ENCODE peak calls at places on chromosomes 3 and 15, in six cellular contexts. D is activated CD4-positive, alpha-beta T cell treated with anti-CD3 and anti-CD28 coated beads for 36 hours; T is stomach; U is hypothalamus; Y is NCI-H345; A is astrocyte of the spinal cord. F is an unnamed sample.

GRCh38 chr3:32442766-32443165 is 51.1 kb downstream of the CMTM7 start:
- DNase-seq in D (no peak), T (no peak), U (no peak), Y (no peak), A (no peak), F (no peak)

GRCh38 chr3:167705840-167706239 is 28.9 kb downstream of the PDCD10 start:
- DNase-seq in D (no peak), T (no peak), U (no peak), Y (no peak), A (peak), F (no peak)

GRCh38 chr15:95247068-95247984 is 1016.0 kb downstream of the MCTP2 start:
- DNase-seq in D (no peak), T (peak), U (no peak), Y (no peak), A (peak), F (peak)

GRCh38 chr3:73510298-73510697 is 114.4 kb downstream of the PDZRN3 start:
- DNase-seq in D (no peak), T (no peak), U (no peak), Y (no peak), A (no peak), F (no peak)

GRCh38 chr3:196604548-196604947 is 34.9 kb upstream of the NRROS start:
- DNase-seq in D (peak), T (no peak), U (no peak), Y (no peak), A (no peak), F (no peak)

GRCh38 chr3:190269096-190269495 is 53.1 kb downstream of the CLDN1 start:
- DNase-seq in D (no peak), T (no peak), U (no peak), Y (no peak), A (no peak), F (no peak)

GRCh38 chr15:38414351-38414750 is 39.6 kb upstream of the FAM98B start:
- DNase-seq in D (peak), T (peak), U (peak), Y (no peak), A (peak), F (no peak)

GRCh38 chr15:48766196-48766595 is 44.7 kb downstream of the CEP152 start:
- DNase-seq in D (no peak), T (peak), U (no peak), Y (no peak), A (peak), F (no peak)

GRCh38 chr3:53171827-53172505 is 11.0 kb downstream of the PRKCD start:
- DNase-seq in D (no peak), T (no peak), U (no peak), Y (no peak), A (no peak), F (no peak)

GRCh38 chr3:160450846-160451245 is 1.3 kb upstream of the TRIM59 start:
- DNase-seq in D (no peak), T (no peak), U (no peak), Y (no peak), A (peak), F (no peak)

GRCh38 chr15:84810073-84810840 is 6.9 kb upstream of the ALPK3 start:
- DNase-seq in D (no peak), T (no peak), U (no peak), Y (no peak), A (no peak), F (no peak)

GRCh38 chr3:79937567-79937966 is 169.8 kb upstream of the ROBO1 start:
- DNase-seq in D (no peak), T (no peak), U (no peak), Y (no peak), A (no peak), F (no peak)

GRCh38 chr15:96270581-96271172 is 59.8 kb upstream of the NR2F2 start:
- DNase-seq in D (no peak), T (no peak), U (no peak), Y (no peak), A (peak), F (no peak)

GRCh38 chr3:4525555-4526238 is 32.5 kb downstream of the ITPR1 start:
- DNase-seq in D (no peak), T (no peak), U (no peak), Y (no peak), A (no peak), F (no peak)

GRCh38 chr3:51389423-51390183 is 1.5 kb upstream of the RBM15B start:
- DNase-seq in D (peak), T (peak), U (peak), Y (peak), A (peak), F (peak)

GRCh38 chr3:172323894-172324590 is 124.2 kb downstream of the GHSR start:
- DNase-seq in D (peak), T (peak), U (no peak), Y (no peak), A (peak), F (no peak)

F was measured in ureter.